ENCODE peak calls at places on chromosomes 6 and 20, in nine cellular contexts. I is HFFc6, Y is GM06990, N is upper lobe of left lung, A is astrocyte of the cerebellum, T is nephron progenitor cell, X is GM12865, B is choroid plexus epithelial cell, R is kidney epithelial cell. H is an unnamed sample.

GRCh38 chr6:169976301-169977081 is 225.1 kb downstream of the ERMARD start:
- DNase-seq in I (no peak), Y (no peak), N (peak; percentile 38), A (no peak), T (no peak), X (no peak), B (no peak), R (no peak), H (peak; percentile 15)

GRCh38 chr6:123393333-123393732 is 243.4 kb downstream of the TRDN start:
- DNase-seq in I (no peak), Y (no peak), N (no peak), A (no peak), T (no peak), X (peak; percentile 9), B (peak; percentile 34), R (no peak), H (no peak)

GRCh38 chr6:169172435-169172834 is 81.2 kb downstream of the THBS2 start:
- DNase-seq in I (peak; percentile 87), Y (no peak), N (no peak), A (no peak), T (no peak), X (no peak), B (peak; percentile 93), R (peak; percentile 35), H (no peak)

GRCh38 chr20:20079102-20079784 is 26.9 kb downstream of the CFAP61 start:
- DNase-seq in I (no peak), Y (no peak), N (peak; percentile 24), A (no peak), T (no peak), X (no peak), B (no peak), R (no peak), H (no peak)

GRCh38 chr6:41785689-41786450 is 1.6 kb upstream of the TOMM6 start:
- DNase-seq in I (no peak), Y (no peak), N (no peak), A (no peak), T (no peak), X (no peak), B (peak; percentile 15), R (no peak), H (no peak)

GRCh38 chr20:14832630-14833029 is 495.2 kb upstream of the FLRT3 start:
- DNase-seq in I (no peak), Y (peak; percentile 70), N (no peak), A (no peak), T (no peak), X (peak; percentile 93), B (no peak), R (no peak), H (no peak)

GRCh38 chr20:438581-439469 is 23.5 kb downstream of the TBC1D20 start:
- DNase-seq in I (no peak), Y (no peak), N (no peak), A (no peak), T (no peak), X (peak; percentile 55), B (no peak), R (no peak), H (peak; percentile 43)

GRCh38 chr20:50872562-50873288 is 58.5 kb downstream of the ADNP start:
- DNase-seq in I (no peak), Y (no peak), N (no peak), A (no peak), T (no peak), X (no peak), B (no peak), R (no peak), H (no peak)

GRCh38 chr20:53739799-53740785 is 146.5 kb upstream of the ZNF217 start:
- DNase-seq in I (no peak), Y (no peak), N (no peak), A (no peak), T (no peak), X (peak; percentile 80), B (peak; percentile 29), R (no peak), H (no peak)

GRCh38 chr6:41093729-41094128 is 21.0 kb downstream of the NFYA start:
- DNase-seq in I (peak; percentile 34), Y (no peak), N (no peak), A (no peak), T (no peak), X (no peak), B (peak; percentile 79), R (no peak), H (no peak)

GRCh38 chr6:82735790-82736189 is 329.9 kb downstream of the UBE3D start:
- DNase-seq in I (no peak), Y (no peak), N (no peak), A (no peak), T (no peak), X (no peak), B (no peak), R (no peak), H (no peak)

GRCh38 chr20:19368351-19368750 is 155.9 kb downstream of the SLC24A3 start:
- DNase-seq in I (no peak), Y (no peak), N (no peak), A (no peak), T (no peak), X (no peak), B (no peak), R (no peak), H (no peak)

GRCh38 chr20:16778159-16778558 is 30.0 kb downstream of the OTOR start:
- DNase-seq in I (no peak), Y (no peak), N (no peak), A (no peak), T (no peak), X (no peak), B (no peak), R (no peak), H (no peak)

GRCh38 chr6:44062771-44063560 is 64.3 kb downstream of the MRPL14 start:
- DNase-seq in I (no peak), Y (no peak), N (peak; percentile 56), A (no peak), T (peak; percentile 39), X (peak; percentile 58), B (no peak), R (no peak), H (no peak)

GRCh38 chr6:146210406-146211068 is 181.7 kb downstream of the GRM1 start:
- DNase-seq in I (no peak), Y (no peak), N (no peak), A (no peak), T (no peak), X (no peak), B (no peak), R (no peak), H (no peak)

GRCh38 chr20:48052492-48052870 is 267.2 kb upstream of the SULF2 start:
- DNase-seq in I (no peak), Y (no peak), N (no peak), A (peak; percentile 29), T (no peak), X (no peak), B (no peak), R (no peak), H (no peak)

GRCh38 chr6:93416575-93417420 is 2.6 kb downstream of the EPHA7 start:
- DNase-seq in I (no peak), Y (no peak), N (no peak), A (no peak), T (peak; percentile 69), X (no peak), B (peak; percentile 35), R (no peak), H (no peak)

GRCh38 chr20:47464380-47465101 is 37.1 kb upstream of the NCOA3 start:
- DNase-seq in I (peak; percentile 98), Y (no peak), N (peak; percentile 85), A (peak; percentile 87), T (no peak), X (no peak), B (peak; percentile 99), R (peak; percentile 90), H (no peak)

GRCh38 chr6:106579281-106579680 is 50.0 kb downstream of the RTN4IP1 start:
- DNase-seq in I (no peak), Y (no peak), N (no peak), A (no peak), T (no peak), X (no peak), B (no peak), R (no peak), H (no peak)

GRCh38 chr20:37276494-37277252 is 12.8 kb upstream of the MANBAL start:
- DNase-seq in I (peak; percentile 67), Y (peak; percentile 49), N (peak; percentile 53), A (peak; percentile 85), T (no peak), X (peak; percentile 81), B (peak; percentile 97), R (peak; percentile 19), H (no peak)
- TF ChIP-seq CTCF in I (peak; percentile 49), Y (peak; percentile 58), N (no peak), A (peak; percentile 56), T (no peak), X (peak; percentile 8), B (peak; percentile 66), R (peak; percentile 33), H (peak; percentile 10)

GRCh38 chr6:162448294-162448693 is 279.3 kb downstream of the PRKN start:
- DNase-seq in I (no peak), Y (no peak), N (no peak), A (no peak), T (no peak), X (no peak), B (no peak), R (no peak), H (no peak)

GRCh38 chr6:162443101-162443500 is 284.5 kb downstream of the PRKN start:
- DNase-seq in I (no peak), Y (no peak), N (no peak), A (no peak), T (peak; percentile 29), X (no peak), B (no peak), R (peak; percentile 63), H (no peak)

GRCh38 chr6:162442675-162443074 is 284.9 kb downstream of the PRKN start:
- DNase-seq in I (no peak), Y (no peak), N (no peak), A (peak; percentile 3), T (peak; percentile 34), X (peak; percentile 18), B (no peak), R (no peak), H (no peak)
- TF ChIP-seq CTCF in I (no peak), Y (no peak), N (peak; percentile 25), A (peak; percentile 45), T (peak; percentile 65), X (peak; percentile 22), B (no peak), R (peak; percentile 41), H (no peak)

GRCh38 chr6:122376246-122376645 is 23.2 kb upstream of the HSF2 start:
- DNase-seq in I (no peak), Y (no peak), N (no peak), A (no peak), T (no peak), X (no peak), B (no peak), R (no peak), H (no peak)

GRCh38 chr6:122374307-122374706 is 25.1 kb upstream of the HSF2 start:
- DNase-seq in I (no peak), Y (no peak), N (no peak), A (no peak), T (no peak), X (peak; percentile 13), B (no peak), R (no peak), H (no peak)

GRCh38 chr6:122372647-122373046 is 26.8 kb upstream of the HSF2 start:
- DNase-seq in I (no peak), Y (no peak), N (no peak), A (peak; percentile 9), T (no peak), X (no peak), B (peak; percentile 39), R (no peak), H (no peak)
- TF ChIP-seq CTCF in I (peak; percentile 51), Y (no peak), N (no peak), A (peak; percentile 18), T (peak; percentile 10), X (no peak), B (peak; percentile 48), R (no peak), H (no peak)

GRCh38 chr20:61739086-61739831 is 326.4 kb downstream of the TAF4 start:
- DNase-seq in I (no peak), Y (no peak), N (no peak), A (no peak), T (no peak), X (no peak), B (no peak), R (no peak), H (no peak)
- TF ChIP-seq CTCF in I (no peak), Y (no peak), N (no peak), A (no peak), T (no peak), X (no peak), B (no peak), R (no peak), H (no peak)

H was measured in natural killer cell.